ENCODE peak calls at places on chromosome 20, in four cellular contexts. C is stimulated activated CD8-positive, alpha-beta memory T cell treated with anti-CD3 and anti-CD28 coated beads, Interleukin-15, amount 100 ng/mL, for 24 hours; M is NCI-H1930; G is RCC 7860. X is an unnamed sample.
A peak's percentile ranks its signal among the peaks of the same experiment; 100 is the strongest.

GRCh38 chr20:41524980-41525613 is 93.1 kb downstream of the CHD6 start:
- DNase-seq in C (no peak), G (no peak), M (no peak), X (no peak)

GRCh38 chr20:38222923-38223742 is 37.4 kb downstream of the KIAA1755 start:
- DNase-seq in M (no peak), C (no peak), G (no peak), X (no peak)

GRCh38 chr20:32237419-32237818 is 29.7 kb downstream of the POFUT1 start:
- DNase-seq in G (no peak), M (no peak), C (no peak), X (no peak)

GRCh38 chr20:24984963-24985640 is 7.4 kb downstream of the APMAP start:
- DNase-seq in G (no peak), M (no peak), C (no peak), X (no peak)

GRCh38 chr20:32111763-32112162 is 2.2 kb downstream of the TM9SF4 start:
- DNase-seq in G (no peak), M (no peak), C (no peak), X (no peak)

GRCh38 chr20:7772376-7772775 is 167.9 kb downstream of the HAO1 start:
- DNase-seq in G (no peak), M (no peak), C (no peak), X (no peak)

GRCh38 chr20:53778041-53778516 is 184.4 kb upstream of the ZNF217 start:
- DNase-seq in M (no peak), C (no peak), G (no peak), X (no peak)

GRCh38 chr20:9068896-9069663 is at the start of gene PLCB4:
- DNase-seq in G (peak; percentile 91), M (peak; percentile 68), C (no peak), X (peak; percentile 30)

GRCh38 chr20:34541917-34542316 is 16.6 kb upstream of the MAP1LC3A start:
- DNase-seq in M (no peak), G (no peak), C (no peak), X (no peak)

GRCh38 chr20:2387180-2387577 is 6.5 kb downstream of the TGM6 start:
- DNase-seq in C (peak; percentile 19), G (no peak), M (no peak), X (no peak)

GRCh38 chr20:42577193-42577592 is 612.5 kb downstream of the PTPRT start:
- DNase-seq in M (no peak), G (no peak), C (no peak), X (no peak)

GRCh38 chr20:460707-461106 is 1.6 kb downstream of the TBC1D20 start:
- DNase-seq in M (no peak), G (no peak), C (no peak), X (no peak)

GRCh38 chr20:60695223-60695622 is 556.8 kb upstream of the CDH4 start:
- DNase-seq in C (no peak), G (peak; percentile 96), M (no peak), X (no peak)

GRCh38 chr20:819680-820327 is 13.7 kb upstream of the FAM110A start:
- DNase-seq in M (no peak), G (no peak), C (no peak), X (no peak)

GRCh38 chr20:34370062-34370461 is 7.0 kb downstream of the ITCH start:
- DNase-seq in C (no peak), M (no peak), G (no peak), X (no peak)

GRCh38 chr20:9147553-9148024 is 78.7 kb downstream of the PLCB4 start:
- DNase-seq in C (no peak), M (no peak), G (peak; percentile 86), X (no peak)

GRCh38 chr20:23646106-23646958 is 8.6 kb upstream of the CST3 start:
- DNase-seq in C (no peak), G (no peak), M (no peak), X (no peak)

GRCh38 chr20:61460261-61461047 is 208.4 kb downstream of the CDH4 start:
- DNase-seq in C (no peak), G (no peak), M (no peak), X (no peak)

GRCh38 chr20:32902456-32903420 is 44.0 kb downstream of the EFCAB8 start:
- DNase-seq in C (peak; percentile 38), M (no peak), G (peak; percentile 47), X (no peak)

GRCh38 chr20:19807901-19808300 is 49.8 kb downstream of the RIN2 start:
- DNase-seq in G (no peak), C (no peak), M (no peak), X (no peak)

GRCh38 chr20:10432079-10432478 is 1.9 kb downstream of the MKKS start:
- DNase-seq in C (no peak), G (no peak), M (no peak), X (no peak)

X was measured in NCI-H187 treated with DMSO at 0.1 percent for 48 hours.